ENCODE peak calls at places on chromosomes 7 and 10, in seven cellular contexts. One of them, this sample, is unnamed.
A peak's percentile ranks its signal among the peaks of the same experiment; 100 is the strongest.

GRCh38 chr10:49606981-49607535 is 3.1 kb upstream of the SLC18A3 start:
- DNase-seq in pancreas: peak; percentile 80
- DNase-seq in testis: peak; percentile 74
- DNase-seq in CD8-positive, alpha-beta T cell: peak; percentile 76
- DNase-seq in Panc1: no peak
- DNase-seq in small intestine: peak; percentile 15
- DNase-seq in psoas muscle: peak; percentile 78
- DNase-seq in this sample: peak; percentile 57

GRCh38 chr7:98387544-98388226 is 13.2 kb downstream of the BAIAP2L1 start:
- DNase-seq in pancreas: no peak
- DNase-seq in testis: no peak
- DNase-seq in CD8-positive, alpha-beta T cell: no peak
- DNase-seq in Panc1: no peak
- DNase-seq in small intestine: peak; percentile 64
- DNase-seq in psoas muscle: no peak
- DNase-seq in this sample: no peak

GRCh38 chr10:103759100-103759781 is 96.1 kb downstream of the SH3PXD2A start:
- DNase-seq in pancreas: no peak
- DNase-seq in testis: no peak
- DNase-seq in CD8-positive, alpha-beta T cell: no peak
- DNase-seq in Panc1: peak; percentile 75
- DNase-seq in small intestine: peak; percentile 50
- DNase-seq in psoas muscle: peak; percentile 75
- DNase-seq in this sample: no peak

GRCh38 chr7:31776616-31777015 is 89.6 kb downstream of the PPP1R17 start:
- DNase-seq in pancreas: no peak
- DNase-seq in testis: no peak
- DNase-seq in CD8-positive, alpha-beta T cell: no peak
- DNase-seq in Panc1: no peak
- DNase-seq in small intestine: no peak
- DNase-seq in psoas muscle: no peak
- DNase-seq in this sample: peak; percentile 2

GRCh38 chr7:30647589-30647988 is 34.7 kb downstream of the CRHR2 start:
- DNase-seq in pancreas: no peak
- DNase-seq in testis: no peak
- DNase-seq in CD8-positive, alpha-beta T cell: no peak
- DNase-seq in Panc1: no peak
- DNase-seq in small intestine: no peak
- DNase-seq in psoas muscle: no peak
- DNase-seq in this sample: no peak

GRCh38 chr7:1700536-1701333 is 30.7 kb downstream of the ELFN1 start:
- DNase-seq in pancreas: peak; percentile 13
- DNase-seq in testis: peak; percentile 8
- DNase-seq in CD8-positive, alpha-beta T cell: no peak
- DNase-seq in Panc1: no peak
- DNase-seq in small intestine: no peak
- DNase-seq in psoas muscle: no peak
- DNase-seq in this sample: no peak

GRCh38 chr7:142519790-142520078 is 229.5 kb upstream of the PRSS1 start:
- DNase-seq in pancreas: no peak
- DNase-seq in testis: no peak
- DNase-seq in CD8-positive, alpha-beta T cell: no peak
- DNase-seq in Panc1: no peak
- DNase-seq in small intestine: no peak
- DNase-seq in psoas muscle: no peak
- DNase-seq in this sample: no peak

GRCh38 chr10:55370021-55370420 is 569.0 kb upstream of the PCDH15 start:
- DNase-seq in pancreas: no peak
- DNase-seq in testis: no peak
- DNase-seq in CD8-positive, alpha-beta T cell: no peak
- DNase-seq in Panc1: no peak
- DNase-seq in small intestine: no peak
- DNase-seq in psoas muscle: no peak
- DNase-seq in this sample: no peak

GRCh38 chr7:100676501-100677306 is 3.2 kb downstream of the GNB2 start:
- DNase-seq in pancreas: peak; percentile 51
- DNase-seq in testis: no peak
- DNase-seq in CD8-positive, alpha-beta T cell: no peak
- DNase-seq in Panc1: no peak
- DNase-seq in small intestine: no peak
- DNase-seq in psoas muscle: peak; percentile 57
- DNase-seq in this sample: no peak

GRCh38 chr10:8133146-8133545 is 78.7 kb downstream of the GATA3 start:
- DNase-seq in pancreas: no peak
- DNase-seq in testis: no peak
- DNase-seq in CD8-positive, alpha-beta T cell: no peak
- DNase-seq in Panc1: no peak
- DNase-seq in small intestine: no peak
- DNase-seq in psoas muscle: no peak
- DNase-seq in this sample: no peak

GRCh38 chr7:73704640-73705550 is 14.6 kb downstream of the STX1A start:
- DNase-seq in pancreas: no peak
- DNase-seq in testis: no peak
- DNase-seq in CD8-positive, alpha-beta T cell: no peak
- DNase-seq in Panc1: peak; percentile 90
- DNase-seq in small intestine: no peak
- DNase-seq in psoas muscle: no peak
- DNase-seq in this sample: no peak

GRCh38 chr7:34806831-34807230 is 148.8 kb downstream of the NPSR1 start:
- DNase-seq in pancreas: no peak
- DNase-seq in testis: no peak
- DNase-seq in CD8-positive, alpha-beta T cell: no peak
- DNase-seq in Panc1: no peak
- DNase-seq in small intestine: no peak
- DNase-seq in psoas muscle: no peak
- DNase-seq in this sample: no peak

GRCh38 chr7:124515431-124515830 is 250.2 kb downstream of the GPR37 start:
- DNase-seq in pancreas: no peak
- DNase-seq in testis: no peak
- DNase-seq in CD8-positive, alpha-beta T cell: no peak
- DNase-seq in Panc1: no peak
- DNase-seq in small intestine: no peak
- DNase-seq in psoas muscle: no peak
- DNase-seq in this sample: no peak
- H3K4me3 ChIP-seq in pancreas: no peak overlapping the region
- H3K4me3 ChIP-seq in testis: no peak overlapping the region
- H3K4me3 ChIP-seq in CD8-positive, alpha-beta T cell: no peak overlapping the region
- H3K4me3 ChIP-seq in Panc1: no peak overlapping the region
- H3K4me3 ChIP-seq in small intestine: no peak overlapping the region
- H3K4me3 ChIP-seq in psoas muscle: no peak overlapping the region
- H3K4me3 ChIP-seq in this sample: no peak overlapping the region

GRCh38 chr10:132416566-132417248 is 19.7 kb downstream of the PWWP2B start:
- DNase-seq in pancreas: no peak
- DNase-seq in testis: no peak
- DNase-seq in CD8-positive, alpha-beta T cell: no peak
- DNase-seq in Panc1: no peak
- DNase-seq in small intestine: no peak
- DNase-seq in psoas muscle: no peak
- DNase-seq in this sample: no peak
- H3K27ac ChIP-seq in pancreas: peak overlapping the region; percentile 92
- H3K27ac ChIP-seq in testis: no peak overlapping the region
- H3K27ac ChIP-seq in CD8-positive, alpha-beta T cell: no peak overlapping the region
- H3K27ac ChIP-seq in Panc1: no peak overlapping the region
- H3K27ac ChIP-seq in small intestine: no peak overlapping the region
- H3K27ac ChIP-seq in psoas muscle: no peak overlapping the region
- H3K27ac ChIP-seq in this sample: no peak overlapping the region

GRCh38 chr10:3975016-3975415 is 190.0 kb upstream of the KLF6 start:
- DNase-seq in pancreas: no peak
- DNase-seq in testis: no peak
- DNase-seq in CD8-positive, alpha-beta T cell: no peak
- DNase-seq in Panc1: no peak
- DNase-seq in small intestine: no peak
- DNase-seq in psoas muscle: no peak
- DNase-seq in this sample: no peak
- H3K4me1 ChIP-seq in pancreas: no peaks in the 10 kb centered on the region
- H3K4me1 ChIP-seq in testis: no peaks in the 10 kb centered on the region
- H3K4me1 ChIP-seq in CD8-positive, alpha-beta T cell: peaks cover 68% of the 10 kb centered on the region
- H3K4me1 ChIP-seq in Panc1: peaks cover 2% of the 10 kb centered on the region
- H3K4me1 ChIP-seq in small intestine: peaks cover 3% of the 10 kb centered on the region
- H3K4me1 ChIP-seq in psoas muscle: no peaks in the 10 kb centered on the region
- H3K4me1 ChIP-seq in this sample: peaks cover 11% of the 10 kb centered on the region

GRCh38 chr10:129136074-129136473 is 331.0 kb upstream of the MGMT start:
- DNase-seq in pancreas: no peak
- DNase-seq in testis: no peak
- DNase-seq in CD8-positive, alpha-beta T cell: no peak
- DNase-seq in Panc1: no peak
- DNase-seq in small intestine: no peak
- DNase-seq in psoas muscle: no peak
- DNase-seq in this sample: no peak
- H3K4me3 ChIP-seq in pancreas: no peak overlapping the region
- H3K4me3 ChIP-seq in testis: no peak overlapping the region
- H3K4me3 ChIP-seq in CD8-positive, alpha-beta T cell: no peak overlapping the region
- H3K4me3 ChIP-seq in Panc1: no peak overlapping the region
- H3K4me3 ChIP-seq in small intestine: no peak overlapping the region
- H3K4me3 ChIP-seq in psoas muscle: no peak overlapping the region
- H3K4me3 ChIP-seq in this sample: no peak overlapping the region

DNA sequence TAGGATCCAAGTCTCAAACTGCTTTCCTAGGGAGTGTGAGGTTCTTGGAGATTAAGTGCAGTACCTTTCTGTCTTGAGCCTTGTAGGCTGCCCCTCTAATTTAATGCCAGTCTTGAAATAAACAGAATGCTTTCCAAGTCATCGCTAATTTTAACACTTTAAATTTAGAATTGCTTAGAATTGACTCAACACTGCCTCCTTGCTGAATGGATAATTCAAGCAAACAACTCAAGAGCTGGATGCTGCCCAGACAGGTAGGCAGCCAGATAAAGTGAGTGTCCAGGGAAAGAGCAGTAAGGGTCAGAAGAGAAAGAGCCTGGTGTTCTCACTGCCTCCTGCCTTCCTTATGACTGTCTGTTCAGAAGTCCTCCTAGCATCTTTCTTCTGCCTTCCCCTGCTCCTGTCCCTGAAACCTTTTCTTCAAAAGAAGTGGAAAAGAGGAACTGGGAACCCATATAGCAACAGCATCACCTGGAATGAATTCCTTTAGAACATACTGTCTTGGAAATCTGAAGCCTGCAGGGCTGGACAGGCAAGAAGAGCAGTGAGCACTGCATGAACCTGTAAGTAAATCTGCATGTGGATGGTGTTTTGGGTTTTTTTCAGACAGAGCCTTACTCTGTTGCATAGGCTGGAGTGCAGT is 3.1 kb upstream of the GOT1 start:
- DNase-seq in pancreas: no peak
- DNase-seq in testis: no peak
- DNase-seq in CD8-positive, alpha-beta T cell: no peak
- DNase-seq in Panc1: no peak
- DNase-seq in small intestine: peak; percentile 23
- DNase-seq in psoas muscle: no peak
- DNase-seq in this sample: no peak
- H3K27ac ChIP-seq in pancreas: no peak overlapping the region
- H3K27ac ChIP-seq in testis: no peak overlapping the region
- H3K27ac ChIP-seq in CD8-positive, alpha-beta T cell: no peak overlapping the region
- H3K27ac ChIP-seq in Panc1: no peak overlapping the region
- H3K27ac ChIP-seq in small intestine: no peak overlapping the region
- H3K27ac ChIP-seq in psoas muscle: peak overlapping the region; percentile 85
- H3K27ac ChIP-seq in this sample: no peak overlapping the region

GRCh38 chr7:151721236-151721635 is 155.7 kb downstream of the PRKAG2 start:
- DNase-seq in pancreas: no peak
- DNase-seq in testis: no peak
- DNase-seq in CD8-positive, alpha-beta T cell: no peak
- DNase-seq in Panc1: no peak
- DNase-seq in small intestine: no peak
- DNase-seq in psoas muscle: no peak
- DNase-seq in this sample: no peak
- H3K4me1 ChIP-seq in pancreas: peaks cover 5% of the 10 kb centered on the region
- H3K4me1 ChIP-seq in testis: peaks cover 21% of the 10 kb centered on the region
- H3K4me1 ChIP-seq in CD8-positive, alpha-beta T cell: no peaks in the 10 kb centered on the region
- H3K4me1 ChIP-seq in Panc1: peaks cover 26% of the 10 kb centered on the region
- H3K4me1 ChIP-seq in small intestine: peaks cover 2% of the 10 kb centered on the region
- H3K4me1 ChIP-seq in psoas muscle: peaks cover 26% of the 10 kb centered on the region
- H3K4me1 ChIP-seq in this sample: no peaks in the 10 kb centered on the region

DNA sequence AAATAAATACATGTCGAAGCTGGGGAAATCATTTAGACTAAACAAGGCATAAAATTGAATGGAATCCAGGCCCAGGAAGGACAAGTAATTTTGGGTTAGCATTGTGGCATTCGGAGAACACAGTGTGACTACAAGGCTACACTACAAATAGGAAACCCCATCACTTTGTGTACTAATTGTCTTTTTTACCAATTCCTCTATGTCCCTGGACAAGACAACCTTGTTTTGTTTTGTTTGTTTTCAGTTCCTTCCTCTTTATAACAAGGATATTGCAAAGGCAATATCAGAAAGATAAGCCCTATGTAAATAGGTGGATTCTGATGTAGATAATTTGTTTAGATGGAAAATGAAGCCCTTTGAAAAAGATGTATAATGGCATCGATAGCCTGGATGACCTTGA is 215.9 kb upstream of the MKLN1 start:
- DNase-seq in pancreas: no peak
- DNase-seq in testis: no peak
- DNase-seq in CD8-positive, alpha-beta T cell: no peak
- DNase-seq in Panc1: no peak
- DNase-seq in small intestine: no peak
- DNase-seq in psoas muscle: no peak
- DNase-seq in this sample: no peak
- H3K4me3 ChIP-seq in pancreas: no peak overlapping the region
- H3K4me3 ChIP-seq in testis: no peak overlapping the region
- H3K4me3 ChIP-seq in CD8-positive, alpha-beta T cell: no peak overlapping the region
- H3K4me3 ChIP-seq in Panc1: no peak overlapping the region
- H3K4me3 ChIP-seq in small intestine: no peak overlapping the region
- H3K4me3 ChIP-seq in psoas muscle: peak overlapping the region; percentile 98
- H3K4me3 ChIP-seq in this sample: no peak overlapping the region

GRCh38 chr7:27104244-27105149 is 2.0 kb upstream of the HOXA2 start:
- DNase-seq in pancreas: no peak
- DNase-seq in testis: no peak
- DNase-seq in CD8-positive, alpha-beta T cell: no peak
- DNase-seq in Panc1: no peak
- DNase-seq in small intestine: no peak
- DNase-seq in psoas muscle: no peak
- DNase-seq in this sample: peak; percentile 20
- H3K27ac ChIP-seq in pancreas: no peak overlapping the region
- H3K27ac ChIP-seq in testis: no peak overlapping the region
- H3K27ac ChIP-seq in CD8-positive, alpha-beta T cell: no peak overlapping the region
- H3K27ac ChIP-seq in Panc1: peak overlapping the region; percentile 85
- H3K27ac ChIP-seq in small intestine: peak overlapping the region; percentile 87
- H3K27ac ChIP-seq in psoas muscle: peak overlapping the region; percentile 23
- H3K27ac ChIP-seq in this sample: no peak overlapping the region

GRCh38 chr7:104982308-104982755 is 31.7 kb upstream of the KMT2E start:
- DNase-seq in pancreas: no peak
- DNase-seq in testis: no peak
- DNase-seq in CD8-positive, alpha-beta T cell: no peak
- DNase-seq in Panc1: no peak
- DNase-seq in small intestine: peak; percentile 74
- DNase-seq in psoas muscle: no peak
- DNase-seq in this sample: peak; percentile 74
- H3K4me1 ChIP-seq in pancreas: peaks cover 39% of the 10 kb centered on the region
- H3K4me1 ChIP-seq in testis: peaks cover 53% of the 10 kb centered on the region
- H3K4me1 ChIP-seq in CD8-positive, alpha-beta T cell: peaks cover 34% of the 10 kb centered on the region
- H3K4me1 ChIP-seq in Panc1: peaks cover 82% of the 10 kb centered on the region
- H3K4me1 ChIP-seq in small intestine: no peaks in the 10 kb centered on the region
- H3K4me1 ChIP-seq in psoas muscle: peaks cover 54% of the 10 kb centered on the region
- H3K4me1 ChIP-seq in this sample: peaks cover 78% of the 10 kb centered on the region